ENCODE peak calls at places on chromosomes 16 and 17, in six cellular contexts. I is IMR-90, G is mesenchymal stem cell, N is neuronal stem cell, R is H9, Q is H1. T is an unnamed sample.

GRCh38 chr17:15649861-15650391 is 30.4 kb upstream of the FBXW10B start:
- DNase-seq in N (no peak), G (peak), R (no peak), Q (no peak), I (peak), T (peak)

GRCh38 chr16:27253526-27253930 is 15.0 kb downstream of the NSMCE1 start:
- DNase-seq in I (peak), Q (no peak), R (no peak), N (no peak), G (peak), T (no peak)

GRCh38 chr17:72011561-72011960 is 109.3 kb upstream of the SOX9 start:
- DNase-seq in N (no peak), I (no peak), G (no peak), Q (no peak), R (no peak), T (no peak)

GRCh38 chr16:81617021-81617346 is 162.1 kb upstream of the PLCG2 start:
- DNase-seq in Q (no peak), R (no peak), N (no peak), I (no peak), G (no peak), T (peak)

GRCh38 chr17:62802531-62803205 is 5.4 kb downstream of the MARCHF10 start:
- DNase-seq in G (peak), R (peak), N (no peak), Q (no peak), I (no peak), T (peak)

GRCh38 chr17:64499805-64500486 is 3.1 kb upstream of the POLG2 start:
- DNase-seq in G (peak), Q (no peak), I (peak), R (no peak), N (no peak), T (peak)

GRCh38 chr17:43528988-43529814 is 16.9 kb downstream of the ETV4 start:
- DNase-seq in G (no peak), I (no peak), R (no peak), Q (no peak), N (no peak), T (peak)

GRCh38 chr17:77437017-77437416 is 296.2 kb downstream of the SEC14L1 start:
- DNase-seq in G (peak), I (peak), Q (no peak), N (no peak), R (no peak), T (no peak)

GRCh38 chr17:10171057-10171456 is 27.3 kb downstream of the GAS7 start:
- DNase-seq in R (no peak), G (no peak), I (no peak), N (no peak), Q (no peak), T (no peak)

GRCh38 chr16:15735610-15736009 is 85.6 kb downstream of the NDE1 start:
- DNase-seq in R (no peak), I (no peak), Q (no peak), G (no peak), N (no peak), T (no peak)

GRCh38 chr17:55726440-55726839 is 3.8 kb upstream of the TMEM100 start:
- DNase-seq in G (peak), I (peak), R (no peak), N (no peak), Q (no peak), T (no peak)

GRCh38 chr16:53848277-53848942 is 144.5 kb downstream of the FTO start:
- DNase-seq in I (no peak), G (peak), Q (no peak), R (no peak), N (no peak), T (no peak)

GRCh38 chr16:78072275-78072674 is 27.2 kb upstream of the WWOX start:
- DNase-seq in N (no peak), R (peak), I (no peak), Q (peak), G (no peak), T (no peak)

GRCh38 chr17:51739245-51739886 is 419.1 kb downstream of the CA10 start:
- DNase-seq in Q (no peak), N (no peak), R (no peak), I (no peak), G (no peak), T (no peak)

GRCh38 chr17:38918129-38918913 is 7.1 kb upstream of the LASP1NB start:
- DNase-seq in I (no peak), N (no peak), Q (peak), G (no peak), R (peak), T (peak)

GRCh38 chr17:47983492-47984223 is 12.7 kb downstream of the CDK5RAP3 start:
- DNase-seq in G (no peak), I (peak), N (no peak), R (no peak), Q (no peak), T (no peak)

GRCh38 chr16:79536958-79537357 is 63.6 kb downstream of the MAF start:
- DNase-seq in I (no peak), R (no peak), Q (no peak), N (no peak), G (no peak), T (no peak)

DNA sequence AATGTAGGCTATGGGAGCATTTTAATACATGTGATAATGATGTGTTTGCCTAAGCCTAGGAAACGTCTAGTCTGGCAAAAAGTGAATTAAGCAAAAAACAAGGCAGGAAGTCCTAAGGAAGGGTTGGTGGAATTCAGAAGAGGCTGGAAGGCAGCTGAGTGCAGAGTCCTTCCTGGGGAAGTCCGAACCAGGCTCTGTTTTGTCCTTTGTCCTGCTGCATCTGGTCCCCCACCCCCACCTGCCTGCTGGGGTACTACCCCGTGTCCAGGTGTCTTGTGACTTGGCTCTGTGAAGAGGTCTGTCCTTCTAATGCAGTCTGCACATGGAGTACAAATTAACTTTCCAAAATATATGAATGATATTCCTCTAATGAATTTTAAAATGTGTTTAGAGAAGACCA is 1.6 kb upstream of the MYH10 start:
- DNase-seq in R (peak), I (no peak), N (no peak), G (no peak), Q (peak), T (no peak)
- H2AFZ ChIP-seq in R (no peak), I (no peak), N (peak), G (no peak), Q (peak), T (no peak)

GRCh38 chr16:57840833-57841232 is 38.5 kb upstream of the KIFC3 start:
- DNase-seq in G (no peak), I (no peak), R (no peak), N (no peak), Q (no peak), T (no peak)
- H3K14ac ChIP-seq in G (no peak), I (no peak), R (no peak), N (no peak), Q (no peak), T (no peak)

GRCh38 chr16:66081967-66082366 is 284.5 kb upstream of the CDH5 start:
- DNase-seq in I (peak), Q (no peak), N (no peak), R (peak), G (peak), T (no peak)

GRCh38 chr16:66082424-66082823 is 284.1 kb upstream of the CDH5 start:
- DNase-seq in G (no peak), R (no peak), I (no peak), N (no peak), Q (no peak), T (no peak)

GRCh38 chr16:66084306-66084705 is 282.2 kb upstream of the CDH5 start:
- DNase-seq in N (no peak), I (no peak), R (no peak), Q (no peak), G (no peak), T (no peak)

GRCh38 chr16:66087308-66087707 is 279.2 kb upstream of the CDH5 start:
- DNase-seq in N (no peak), Q (no peak), R (no peak), I (no peak), G (no peak), T (no peak)

DNA sequence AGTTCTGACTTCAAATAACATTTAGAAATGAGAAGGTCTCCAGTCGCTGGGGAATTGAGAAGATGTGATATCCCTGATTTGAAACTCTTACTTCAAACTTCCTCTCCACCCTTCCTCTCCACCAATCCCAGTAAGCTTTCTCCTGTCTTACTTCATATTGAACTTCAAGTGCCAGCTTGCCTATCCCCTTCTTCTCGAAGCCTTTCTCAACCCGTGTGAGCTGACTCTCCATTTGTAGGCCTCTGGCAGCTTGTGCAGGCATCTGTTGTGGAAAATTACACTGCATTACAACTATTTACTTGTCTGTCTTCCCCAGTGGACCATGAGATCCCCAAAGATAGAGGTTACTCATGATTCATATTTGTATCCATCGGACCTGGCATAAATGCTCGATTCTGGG is 280.8 kb upstream of the CDH5 start:
- DNase-seq in Q (no peak), I (no peak), N (no peak), R (no peak), G (no peak), T (no peak)
- H2AFZ ChIP-seq in Q (peak), I (no peak), N (no peak), R (no peak), G (no peak), T (no peak)

DNA sequence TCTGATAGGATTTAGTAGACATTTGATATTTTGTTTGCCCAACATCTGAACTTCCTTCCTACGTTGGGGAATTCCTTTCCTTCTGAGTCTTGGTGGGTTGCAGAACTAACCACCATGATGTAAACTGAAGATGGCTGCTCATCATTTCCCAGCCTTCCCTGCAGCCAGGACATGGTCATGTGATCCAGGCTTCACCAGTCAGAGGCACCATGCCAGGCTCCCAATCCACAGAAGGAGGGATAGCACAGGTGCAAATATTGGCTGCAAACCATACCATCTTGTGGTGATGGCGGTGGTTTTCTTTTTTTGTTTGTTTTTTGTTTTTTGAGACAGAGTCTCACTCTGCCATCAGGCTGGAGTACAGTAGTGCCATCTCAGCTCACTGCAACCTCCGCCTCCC is 57.4 kb downstream of the EMP2 start:
- DNase-seq in Q (no peak), N (no peak), I (no peak), R (no peak), G (no peak), T (no peak)
- H3K14ac ChIP-seq in Q (no peak), N (no peak), I (no peak), R (no peak), G (no peak), T (no peak)